ENCODE peak calls at places on chromosome 7, in eight cellular contexts. U is HCT116, D is stomach, S is transverse colon, F is prostate gland, X is spleen, T is endothelial cell of umbilical vein, J is HL-60. N is an unnamed sample.
A peak's percentile ranks its signal among the peaks of the same experiment; 100 is the strongest.

GRCh38 chr7:154578351-154578750 is 424.6 kb downstream of the PAXIP1 start:
- DNase-seq in U (no peak), D (no peak), S (no peak), F (no peak), X (no peak), T (no peak), J (no peak), N (no peak)

GRCh38 chr7:133593561-133593960 is 340.7 kb downstream of the EXOC4 start:
- DNase-seq in U (no peak), D (no peak), S (no peak), F (no peak), X (no peak), T (no peak), J (no peak), N (no peak)

GRCh38 chr7:152122540-152122939 is 97.1 kb downstream of the GALNT11 start:
- DNase-seq in U (no peak), D (no peak), S (no peak), F (no peak), X (no peak), T (no peak), J (no peak), N (no peak)

GRCh38 chr7:74027683-74028320 is at the start of gene ELN:
- DNase-seq in U (no peak), D (peak; percentile 61), S (peak; percentile 63), F (peak; percentile 46), X (no peak), T (peak; percentile 27), J (no peak), N (peak; percentile 95)

GRCh38 chr7:34341331-34341730 is 316.7 kb upstream of the NPSR1 start:
- DNase-seq in U (no peak), D (no peak), S (no peak), F (no peak), X (no peak), T (peak; percentile 18), J (no peak), N (no peak)

GRCh38 chr7:2008936-2009540 is 223.7 kb downstream of the MAD1L1 start:
- DNase-seq in U (no peak), D (no peak), S (no peak), F (no peak), X (no peak), T (no peak), J (no peak), N (no peak)

GRCh38 chr7:151539055-151539714 is 19.5 kb upstream of the RHEB start:
- DNase-seq in U (no peak), D (no peak), S (no peak), F (no peak), X (no peak), T (no peak), J (no peak), N (no peak)

GRCh38 chr7:68537228-68538071 is 1060.8 kb upstream of the AUTS2 start:
- DNase-seq in U (no peak), D (no peak), S (no peak), F (no peak), X (no peak), T (no peak), J (no peak), N (no peak)

GRCh38 chr7:159102681-159103381 is 41.8 kb downstream of the VIPR2 start:
- DNase-seq in U (no peak), D (no peak), S (peak; percentile 3), F (no peak), X (peak; percentile 69), T (no peak), J (no peak), N (no peak)

GRCh38 chr7:111531993-111532392 is 30.3 kb downstream of the IMMP2L start:
- DNase-seq in U (no peak), D (no peak), S (no peak), F (no peak), X (no peak), T (no peak), J (peak; percentile 27), N (no peak)

GRCh38 chr7:20532841-20533240 is 82.6 kb upstream of the ABCB5 start:
- DNase-seq in U (no peak), D (no peak), S (no peak), F (no peak), X (no peak), T (peak; percentile 80), J (no peak), N (no peak)

GRCh38 chr7:129612112-129613015 is 844 bp downstream of the NRF1 start:
- DNase-seq in U (no peak), D (peak; percentile 50), S (peak; percentile 49), F (peak; percentile 57), X (peak; percentile 90), T (peak; percentile 77), J (no peak), N (no peak)

GRCh38 chr7:137772748-137773147 is 74.0 kb downstream of the DGKI start:
- DNase-seq in U (no peak), D (no peak), S (no peak), F (no peak), X (no peak), T (peak; percentile 88), J (no peak), N (no peak)

GRCh38 chr7:142867398-142868187 is 12.7 kb downstream of the EPHB6 start:
- DNase-seq in U (no peak), D (no peak), S (no peak), F (no peak), X (no peak), T (no peak), J (no peak), N (peak; percentile 94)

GRCh38 chr7:134768243-134768642 is 11.2 kb upstream of the CALD1 start:
- DNase-seq in U (no peak), D (no peak), S (no peak), F (no peak), X (no peak), T (no peak), J (no peak), N (no peak)

GRCh38 chr7:92727755-92728154 is 108.6 kb downstream of the CDK6 start:
- DNase-seq in U (no peak), D (no peak), S (no peak), F (no peak), X (no peak), T (no peak), J (no peak), N (no peak)
- TF ChIP-seq POLR2AphosphoS5 in U (no peak), D (no peak), S (no peak), F (no peak), X (no peak), T (no peak), J (no peak), N (no peak)

DNA sequence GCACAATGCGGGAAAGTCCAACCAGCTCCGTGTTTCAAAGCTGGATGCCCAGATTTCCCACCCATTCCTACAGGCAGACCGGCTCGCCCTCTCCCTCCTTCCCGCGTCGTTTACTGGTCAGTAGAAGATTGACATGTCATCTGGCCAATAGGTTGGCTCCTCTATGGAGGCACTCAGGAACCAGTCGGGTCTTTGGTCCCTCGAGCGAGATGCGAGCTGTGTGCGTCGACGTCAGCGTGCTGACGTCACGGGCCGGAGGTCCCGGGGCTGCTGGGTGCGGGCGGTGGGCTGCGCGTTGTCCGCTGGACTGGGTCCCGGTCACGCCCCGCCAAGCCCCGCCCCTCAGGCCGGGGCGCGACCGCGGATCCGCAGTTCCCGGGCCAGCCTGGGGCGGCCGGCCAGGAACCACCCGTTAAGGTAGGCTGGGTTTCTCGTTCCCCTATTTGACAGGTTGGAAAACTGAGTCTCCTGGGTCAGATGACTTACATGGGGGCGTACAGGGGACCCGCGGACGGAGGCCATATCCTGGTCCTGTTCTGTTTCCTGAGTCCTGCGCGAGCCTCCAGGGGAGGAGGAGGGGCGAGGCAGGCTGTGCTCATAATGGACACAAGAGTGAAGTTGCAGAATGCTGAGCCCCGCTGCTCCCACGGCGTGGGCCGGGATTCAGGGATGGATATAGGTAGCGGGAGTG is at the start of gene STARD3NL:
- DNase-seq in U (peak; percentile 100), D (peak; percentile 95), S (peak; percentile 95), F (peak; percentile 99), X (peak; percentile 97), T (peak; percentile 100), J (peak; percentile 100), N (peak; percentile 100)
- TF ChIP-seq POLR2AphosphoS5 in U (peak; percentile 74), D (peak; percentile 34), S (peak; percentile 73), F (peak; percentile 92), X (peak; percentile 89), T (peak; percentile 51), J (peak; percentile 35), N (peak; percentile 76)

DNA sequence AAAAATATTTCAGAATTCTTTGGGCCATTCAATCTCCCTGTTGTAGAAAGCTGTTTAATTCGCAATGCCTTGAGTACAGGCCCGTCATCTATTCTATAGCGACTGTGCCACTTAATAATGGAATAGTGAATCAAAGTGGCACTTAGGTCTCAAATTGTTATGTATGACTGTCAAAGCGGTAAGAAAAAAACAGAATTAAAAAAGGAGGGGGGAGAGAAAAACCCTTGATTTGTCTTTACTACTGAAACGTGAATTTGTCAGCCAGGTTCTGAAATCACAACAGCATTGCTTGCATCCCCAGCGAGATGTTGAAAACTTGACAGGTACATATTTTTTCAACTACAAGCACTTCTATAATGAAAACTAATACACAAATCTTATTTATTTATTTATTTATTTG is 320.9 kb downstream of the TFEC start:
- DNase-seq in U (no peak), D (no peak), S (no peak), F (no peak), X (no peak), T (no peak), J (no peak), N (no peak)
- TF ChIP-seq POLR2AphosphoS5 in U (no peak), D (no peak), S (no peak), F (no peak), X (no peak), T (no peak), J (no peak), N (no peak)

GRCh38 chr7:36726311-36726710 is 2.0 kb upstream of the AOAH start:
- DNase-seq in U (no peak), D (no peak), S (no peak), F (no peak), X (no peak), T (no peak), J (no peak), N (no peak)

GRCh38 chr7:36728143-36728542 is 3.8 kb upstream of the AOAH start:
- DNase-seq in U (no peak), D (no peak), S (no peak), F (no peak), X (no peak), T (no peak), J (no peak), N (no peak)

GRCh38 chr7:36719233-36719632 is 5.1 kb downstream of the AOAH start:
- DNase-seq in U (no peak), D (no peak), S (no peak), F (no peak), X (no peak), T (no peak), J (no peak), N (no peak)

GRCh38 chr7:36726806-36727503 is 2.7 kb upstream of the AOAH start:
- DNase-seq in U (no peak), D (no peak), S (no peak), F (no peak), X (no peak), T (no peak), J (peak; percentile 58), N (no peak)

DNA sequence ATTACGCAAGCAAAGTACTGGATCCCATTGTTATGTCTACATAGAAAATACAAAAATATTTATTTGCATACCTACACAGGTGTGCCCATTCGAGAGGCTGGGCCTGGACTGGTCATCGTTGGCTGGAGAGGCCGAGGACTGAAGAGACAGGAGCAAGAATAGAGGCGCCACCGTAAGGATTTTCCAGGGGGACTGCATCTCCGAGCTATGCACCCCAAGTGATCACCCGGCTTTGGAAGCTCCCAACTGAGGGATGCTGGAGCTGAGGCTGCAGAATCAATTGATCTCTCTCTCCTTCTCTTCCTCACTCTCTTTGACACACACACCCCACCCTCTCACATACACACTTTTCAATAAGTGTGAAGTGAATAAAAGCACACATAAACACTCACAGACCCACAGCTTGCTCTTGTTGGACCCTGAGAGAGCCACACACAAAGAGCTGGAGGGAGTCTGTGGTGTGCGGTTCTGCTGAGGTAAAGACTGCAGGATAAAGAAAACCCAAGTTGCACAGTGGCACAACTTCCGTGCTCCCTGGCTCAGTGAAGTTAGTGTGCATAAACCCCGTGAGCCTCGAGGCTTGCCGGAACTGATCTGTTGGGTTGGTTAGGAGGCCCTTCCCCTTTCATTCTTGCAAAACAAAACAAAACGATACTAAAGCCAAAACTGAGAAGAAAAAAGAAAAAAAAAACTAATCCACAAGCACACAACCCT is at the start of gene AOAH:
- DNase-seq in U (no peak), D (peak; percentile 64), S (peak; percentile 68), F (no peak), X (peak; percentile 94), T (no peak), J (peak; percentile 80), N (no peak)
- TF ChIP-seq POLR2AphosphoS5 in U (no peak), D (peak; percentile 58), S (peak; percentile 12), F (peak; percentile 4), X (no peak), T (no peak), J (peak; percentile 85), N (no peak)